ENCODE peak calls at places on chromosomes 3 and 15, in five cellular contexts. S, Z, I, Q and T are unnamed samples.

GRCh38 chr3:197802505-197803459 is 11.7 kb downstream of the LRCH3 start:
- DNase-seq in S (no peak), Z (no peak), I (no peak), Q (no peak), T (no peak)

GRCh38 chr15:50051811-50052419 is 67.1 kb downstream of the ATP8B4 start:
- DNase-seq in S (peak), Z (no peak), I (peak), Q (peak), T (peak)

GRCh38 chr15:74391604-74392401 is 24.4 kb upstream of the CYP11A1 start:
- DNase-seq in S (no peak), Z (no peak), I (no peak), Q (no peak), T (no peak)

GRCh38 chr3:165643433-165643824 is 193.8 kb downstream of the BCHE start:
- DNase-seq in S (no peak), Z (no peak), I (no peak), Q (no peak), T (peak)

GRCh38 chr3:127768346-127769008 is 53.8 kb downstream of the MGLL start:
- DNase-seq in S (no peak), Z (no peak), I (no peak), Q (no peak), T (peak)

GRCh38 chr15:70476441-70476840 is 286.9 kb downstream of the UACA start:
- DNase-seq in S (no peak), Z (no peak), I (no peak), Q (no peak), T (no peak)

GRCh38 chr3:176814252-176814651 is 383.0 kb downstream of the TBL1XR1 start:
- DNase-seq in S (peak), Z (peak), I (peak), Q (no peak), T (peak)

GRCh38 chr3:59573911-59574310 is 524.1 kb upstream of the CFAP20DC start:
- DNase-seq in S (peak), Z (no peak), I (no peak), Q (peak), T (no peak)

GRCh38 chr3:187027531-187027936 is 97.2 kb downstream of the ST6GAL1 start:
- DNase-seq in S (no peak), Z (no peak), I (no peak), Q (no peak), T (no peak)

GRCh38 chr3:157317895-157318294 is 118.8 kb upstream of the PTX3 start:
- DNase-seq in S (no peak), Z (no peak), I (no peak), Q (no peak), T (no peak)

GRCh38 chr15:94582368-94582767 is 351.0 kb downstream of the MCTP2 start:
- DNase-seq in S (no peak), Z (no peak), I (peak), Q (no peak), T (no peak)

GRCh38 chr3:14216257-14217048 is 37.8 kb downstream of the LSM3 start:
- DNase-seq in S (no peak), Z (peak), I (no peak), Q (no peak), T (no peak)

GRCh38 chr3:20049275-20049674 is 9.0 kb downstream of the KAT2B start:
- DNase-seq in S (no peak), Z (no peak), I (no peak), Q (no peak), T (no peak)

GRCh38 chr3:103499967-103500366 is 1065.2 kb downstream of the ZPLD1 start:
- DNase-seq in S (no peak), Z (no peak), I (no peak), Q (no peak), T (no peak)

GRCh38 chr3:81914254-81914653 is 152.8 kb upstream of the GBE1 start:
- DNase-seq in S (no peak), Z (no peak), I (no peak), Q (no peak), T (no peak)

GRCh38 chr3:112074616-112075497 is 11.3 kb upstream of the C3orf52 start:
- DNase-seq in S (no peak), Z (no peak), I (no peak), Q (peak), T (peak)

GRCh38 chr3:31625358-31625757 is 92.6 kb downstream of the STT3B start:
- DNase-seq in S (no peak), Z (no peak), I (no peak), Q (no peak), T (no peak)

DNA sequence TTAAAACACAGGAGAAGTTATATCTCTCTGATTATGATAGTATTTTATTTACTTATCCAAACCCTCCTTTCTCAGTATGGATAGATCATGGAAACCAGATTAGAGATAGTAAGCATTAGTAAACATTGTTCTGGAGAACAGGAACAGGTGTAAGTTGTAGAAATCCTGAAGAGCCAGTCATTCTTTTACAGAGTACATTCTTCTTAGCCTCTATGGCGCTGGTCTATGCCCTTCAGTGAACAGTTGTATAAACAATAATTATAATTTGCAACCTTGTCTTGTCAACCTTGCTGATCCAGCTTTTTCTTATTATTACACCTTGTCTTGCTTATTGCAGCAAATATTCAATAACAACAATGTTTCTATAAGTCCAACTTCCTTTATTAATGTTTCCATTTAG is 47.4 kb downstream of the SLC15A2 start:
- DNase-seq in S (no peak), Z (no peak), I (no peak), Q (no peak), T (no peak)
- TF ChIP-seq POLR2A in S (no peak), Z (no peak), I (no peak), Q (no peak), T (no peak)

GRCh38 chr15:85380860-85381535 is 595 bp downstream of the AKAP13 start:
- DNase-seq in S (peak), Z (peak), I (peak), Q (peak), T (peak)
- TF ChIP-seq POLR2A in S (no peak), Z (no peak), I (no peak), Q (no peak), T (no peak)

GRCh38 chr3:190119734-190120133 is 963 bp downstream of the P3H2 start:
- DNase-seq in S (no peak), Z (no peak), I (no peak), Q (no peak), T (no peak)

GRCh38 chr3:190122198-190122771 is 1.6 kb upstream of the P3H2 start:
- DNase-seq in S (no peak), Z (no peak), I (no peak), Q (no peak), T (no peak)

GRCh38 chr3:190121061-190121765 is 516 bp upstream of the P3H2 start:
- DNase-seq in S (peak), Z (no peak), I (no peak), Q (no peak), T (no peak)

GRCh38 chr3:190117995-190118394 is 2.7 kb downstream of the P3H2 start:
- DNase-seq in S (no peak), Z (no peak), I (no peak), Q (no peak), T (peak)

DNA sequence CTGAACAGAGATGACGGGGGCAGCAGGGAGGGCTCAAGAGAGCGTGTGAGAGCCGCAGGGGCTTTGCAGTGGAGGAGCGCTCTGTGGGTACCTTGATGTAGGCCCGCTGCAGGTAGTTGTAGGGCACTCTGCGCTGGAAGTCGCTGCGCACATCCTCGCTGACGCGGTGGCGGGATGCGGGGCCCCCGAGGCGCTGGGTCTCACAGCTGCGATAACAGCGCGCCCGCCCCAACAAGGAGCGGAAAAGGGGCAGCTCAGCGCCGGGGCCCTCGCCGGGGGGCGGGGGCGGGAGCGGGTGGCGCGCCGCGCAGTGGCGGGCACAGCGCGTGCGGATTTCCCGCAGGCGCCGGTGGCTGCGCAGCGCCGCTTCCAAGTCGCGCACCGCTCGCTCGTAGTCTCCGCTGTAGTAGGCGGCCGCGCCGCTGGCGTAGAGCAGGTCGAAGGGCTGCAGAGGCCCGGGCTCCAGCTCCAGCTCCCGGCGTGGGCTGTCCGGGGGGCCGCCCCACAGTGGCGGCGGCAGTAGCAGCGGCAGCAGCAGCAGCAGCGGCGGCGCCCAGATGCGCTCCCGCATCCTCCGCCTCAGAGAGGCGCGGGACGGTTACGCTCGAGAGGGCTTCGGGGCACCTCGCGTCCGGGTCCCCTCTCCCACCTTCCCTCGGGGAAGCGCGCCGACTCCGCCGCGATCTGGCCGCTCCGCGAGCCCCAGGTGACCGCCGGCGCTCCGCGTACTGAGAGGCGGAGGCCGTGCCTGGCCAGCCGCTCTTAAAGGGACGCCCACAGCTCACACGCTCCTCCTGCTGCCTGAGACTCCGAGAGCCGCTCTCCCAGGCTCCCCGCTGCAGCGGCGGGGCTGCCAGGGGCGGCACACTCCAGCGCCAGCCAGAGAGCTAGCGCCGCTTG is at the start of gene P3H2:
- DNase-seq in S (peak), Z (peak), I (no peak), Q (peak), T (peak)
- TF ChIP-seq POLR2A in S (no peak), Z (no peak), I (no peak), Q (no peak), T (peak)

DNA sequence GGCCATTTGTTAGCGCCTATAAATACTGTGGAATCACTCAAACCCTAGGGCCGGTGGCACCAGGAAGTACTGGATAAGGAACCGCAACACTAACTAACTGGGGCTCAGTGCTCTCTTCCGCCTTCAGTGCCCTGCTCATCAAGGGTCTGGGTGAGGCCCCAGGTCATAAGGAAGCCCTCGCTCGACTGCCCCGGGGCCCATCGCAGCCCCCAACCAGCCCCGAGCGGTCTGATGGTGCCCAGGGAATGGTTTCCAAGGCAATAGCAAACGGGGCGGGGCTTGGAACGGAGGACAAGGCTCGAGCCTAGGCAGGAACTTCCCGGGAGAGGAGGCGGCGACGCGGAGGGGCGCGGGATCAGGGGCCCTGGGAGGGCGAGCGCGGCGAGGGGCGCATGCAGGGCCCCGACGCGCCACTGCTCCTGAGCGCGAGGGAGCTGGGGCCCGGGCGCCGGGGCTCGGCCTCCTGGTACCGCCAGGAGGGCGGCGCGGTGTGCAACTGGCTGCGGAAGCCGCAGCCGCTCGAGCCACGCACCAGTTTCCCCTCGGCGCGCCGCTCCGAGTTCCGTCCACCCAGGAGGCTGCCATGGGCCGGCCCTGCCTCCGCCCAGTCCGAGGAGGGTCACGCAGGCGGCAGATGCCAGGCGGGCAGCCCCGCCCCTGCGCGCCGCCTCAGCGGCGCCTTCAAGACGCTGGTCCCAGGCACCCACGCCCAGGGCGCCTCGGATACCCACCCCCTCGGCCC is at the start of gene TTLL3:
- DNase-seq in S (peak), Z (peak), I (peak), Q (peak), T (peak)
- TF ChIP-seq POLR2A in S (peak), Z (no peak), I (no peak), Q (no peak), T (peak)

GRCh38 chr3:11271986-11272904 is at the start of gene ATG7:
- DNase-seq in S (peak), Z (peak), I (peak), Q (peak), T (peak)
- TF ChIP-seq POLR2A in S (peak), Z (no peak), I (peak), Q (peak), T (peak)

DNA sequence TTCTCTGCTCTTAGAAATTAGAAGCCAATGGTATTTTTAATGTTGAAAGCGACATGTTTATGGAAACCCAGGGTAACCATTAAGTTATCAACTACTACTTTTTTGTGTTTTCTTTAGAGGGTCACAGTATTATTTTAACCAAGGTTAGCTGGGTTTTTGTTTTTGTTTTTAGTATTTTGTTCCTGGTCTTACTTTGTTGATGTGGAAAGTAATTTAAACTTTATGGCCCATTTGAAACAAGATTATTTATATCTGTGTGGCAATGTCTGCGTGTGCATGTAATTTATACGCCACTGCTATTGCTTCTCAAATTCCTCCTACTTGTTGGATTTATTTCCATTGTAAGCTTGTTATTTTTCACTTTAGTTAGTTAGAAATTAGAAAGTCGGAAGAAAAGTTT is 722.1 kb upstream of the NR2F2 start:
- DNase-seq in S (no peak), Z (no peak), I (no peak), Q (no peak), T (no peak)
- TF ChIP-seq POLR2A in S (no peak), Z (no peak), I (no peak), Q (no peak), T (no peak)

GRCh38 chr3:43621406-43621973 is 321 bp downstream of the ANO10 start:
- DNase-seq in S (no peak), Z (peak), I (peak), Q (no peak), T (no peak)
- TF ChIP-seq POLR2A in S (peak), Z (no peak), I (no peak), Q (no peak), T (peak)

GRCh38 chr3:148737104-148737525 is 39.4 kb downstream of the AGTR1 start:
- DNase-seq in S (no peak), Z (no peak), I (no peak), Q (no peak), T (no peak)
- TF ChIP-seq POLR2A in S (no peak), Z (no peak), I (no peak), Q (no peak), T (no peak)